ENCODE peak calls at places on chromosome 6, in eight cellular contexts. S, O, T, A, Z, C, B and Y are unnamed samples.

GRCh38 chr6:147674093-147674492 is 165.6 kb downstream of the SAMD5 start:
- DNase-seq in S (no peak), O (no peak), T (no peak), A (no peak), Z (no peak), C (no peak), B (no peak), Y (no peak)

GRCh38 chr6:121826156-121826810 is 390.8 kb downstream of the GJA1 start:
- DNase-seq in S (no peak), O (peak), T (peak), A (no peak), Z (no peak), C (no peak), B (peak), Y (no peak)

GRCh38 chr6:138520463-138520862 is 21.2 kb upstream of the NHSL1 start:
- DNase-seq in S (no peak), O (no peak), T (no peak), A (no peak), Z (no peak), C (no peak), B (peak), Y (no peak)

GRCh38 chr6:52407467-52407866 is 12.7 kb upstream of the EFHC1 start:
- DNase-seq in S (peak), O (no peak), T (peak), A (no peak), Z (no peak), C (peak), B (peak), Y (peak)

GRCh38 chr6:160122744-160123143 is 1.1 kb downstream of the SLC22A1 start:
- DNase-seq in S (no peak), O (no peak), T (no peak), A (no peak), Z (no peak), C (no peak), B (no peak), Y (no peak)

GRCh38 chr6:16393326-16393725 is 154.9 kb downstream of the GMPR start:
- DNase-seq in S (no peak), O (no peak), T (no peak), A (no peak), Z (no peak), C (no peak), B (no peak), Y (no peak)

GRCh38 chr6:131914967-131915751 is 36.0 kb downstream of the CCN2 start:
- DNase-seq in S (peak), O (peak), T (peak), A (peak), Z (peak), C (peak), B (peak), Y (peak)

GRCh38 chr6:154370545-154370944 is 13.9 kb upstream of the IPCEF1 start:
- DNase-seq in S (peak), O (no peak), T (peak), A (peak), Z (no peak), C (peak), B (peak), Y (peak)